ENCODE peak calls at places on chromosomes 7 and 10, in four cellular contexts. Z is activated CD4-positive, alpha-beta T cell treated with anti-CD3 and anti-CD28 coated beads, Interleukin-2, amount 10 ng/mL, durations not matched to agents 7 days and 5 days; L is tibial nerve; A is KBM-7. R is an unnamed sample.

GRCh38 chr10:96512997-96513685 is 585 bp downstream of the TLL2 start:
- DNase-seq in Z (peak; percentile 37), L (no peak), A (no peak), R (no peak)

GRCh38 chr10:7410306-7410799 is 481 bp downstream of the SFMBT2 start:
- DNase-seq in Z (peak; percentile 35), L (no peak), A (peak; percentile 50), R (no peak)

GRCh38 chr10:46537309-46537708 is 19.1 kb downstream of the GPRIN2 start:
- DNase-seq in Z (no peak), L (no peak), A (no peak), R (peak; percentile 10)

GRCh38 chr10:46304671-46305429 is 18.1 kb downstream of the ANTXRL start:
- DNase-seq in Z (no peak), L (no peak), A (no peak), R (peak; percentile 70)

GRCh38 chr7:140901946-140902304 is 22.8 kb downstream of the BRAF start:
- DNase-seq in Z (no peak), L (no peak), A (no peak), R (no peak)

GRCh38 chr10:60708666-60709065 is 69.6 kb upstream of the CDK1 start:
- DNase-seq in Z (no peak), L (no peak), A (no peak), R (no peak)

GRCh38 chr7:1768835-1769234 is 98.8 kb downstream of the ELFN1 start:
- DNase-seq in Z (no peak), L (no peak), A (no peak), R (no peak)

GRCh38 chr7:77235280-77235679 is 35.7 kb upstream of the FGL2 start:
- DNase-seq in Z (no peak), L (no peak), A (no peak), R (no peak)

GRCh38 chr7:53607961-53608360 is 572.5 kb downstream of the POM121L12 start:
- DNase-seq in Z (no peak), L (no peak), A (no peak), R (no peak)

GRCh38 chr7:30799206-30799975 is 28.2 kb downstream of the MINDY4 start:
- DNase-seq in Z (no peak), L (peak; percentile 64), A (no peak), R (peak; percentile 88)

GRCh38 chr7:125561006-125561405 is 631.4 kb upstream of the POT1 start:
- DNase-seq in Z (no peak), L (no peak), A (no peak), R (no peak)

GRCh38 chr7:158730383-158731055 is 25.9 kb upstream of the NCAPG2 start:
- DNase-seq in Z (no peak), L (no peak), A (no peak), R (peak; percentile 52)

GRCh38 chr10:61186408-61186807 is 242.4 kb upstream of the RHOBTB1 start:
- DNase-seq in Z (no peak), L (no peak), A (no peak), R (no peak)

GRCh38 chr10:97412891-97413304 is 11.8 kb upstream of the RRP12 start:
- DNase-seq in Z (peak; percentile 32), L (no peak), A (no peak), R (no peak)

GRCh38 chr7:3007696-3008095 is 36.0 kb downstream of the CARD11 start:
- DNase-seq in Z (no peak), L (no peak), A (no peak), R (no peak)

GRCh38 chr10:119849031-119849789 is 23.4 kb downstream of the MCMBP start:
- DNase-seq in Z (no peak), L (no peak), A (no peak), R (no peak)

GRCh38 chr10:124429576-124429975 is 10.9 kb upstream of the OAT start:
- DNase-seq in Z (no peak), L (no peak), A (no peak), R (no peak)

R was measured in aorta.